ENCODE peak calls at places on chromosomes 11 and 22, in nine cellular contexts. S, U, Y, A, L, D, Q, C and F are unnamed samples.

GRCh38 chr22:47057916-47058585 is 295.6 kb downstream of the TBC1D22A start:
- DNase-seq in S (no peak), U (no peak), Y (no peak), A (no peak), L (no peak), D (no peak), Q (no peak), C (no peak), F (no peak)

GRCh38 chr11:7591992-7592391 is 78.2 kb downstream of the PPFIBP2 start:
- DNase-seq in S (no peak), U (no peak), Y (no peak), A (no peak), L (no peak), D (no peak), Q (no peak), C (no peak), F (no peak)

GRCh38 chr22:46115755-46116490 is 34.4 kb upstream of the PPARA start:
- DNase-seq in S (no peak), U (no peak), Y (no peak), A (no peak), L (no peak), D (no peak), Q (no peak), C (no peak), F (no peak)

GRCh38 chr22:45612451-45612901 is 59.2 kb upstream of the ATXN10 start:
- DNase-seq in S (no peak), U (no peak), Y (no peak), A (peak; percentile 60), L (peak; percentile 6), D (peak; percentile 75), Q (no peak), C (no peak), F (no peak)

GRCh38 chr11:72875736-72876135 is 61.5 kb downstream of the ATG16L2 start:
- DNase-seq in S (no peak), U (no peak), Y (no peak), A (no peak), L (no peak), D (no peak), Q (no peak), C (no peak), F (no peak)

GRCh38 chr11:7677071-7677470 is 3.8 kb upstream of the CYB5R2 start:
- DNase-seq in S (no peak), U (no peak), Y (no peak), A (no peak), L (no peak), D (no peak), Q (no peak), C (no peak), F (no peak)

GRCh38 chr11:27718853-27719574 is 18.8 kb upstream of the BDNF start:
- DNase-seq in S (peak; percentile 70), U (no peak), Y (no peak), A (no peak), L (no peak), D (peak; percentile 61), Q (no peak), C (no peak), F (peak; percentile 62)

GRCh38 chr22:48849963-48850657 is 977.6 kb downstream of the BRD1 start:
- DNase-seq in S (peak; percentile 31), U (no peak), Y (no peak), A (no peak), L (no peak), D (no peak), Q (no peak), C (no peak), F (no peak)

GRCh38 chr11:110184974-110185597 is 91.9 kb downstream of the ZC3H12C start:
- DNase-seq in S (no peak), U (no peak), Y (no peak), A (no peak), L (no peak), D (peak; percentile 93), Q (no peak), C (no peak), F (no peak)

GRCh38 chr11:11534981-11535380 is 86.8 kb downstream of the GALNT18 start:
- DNase-seq in S (peak; percentile 73), U (no peak), Y (no peak), A (no peak), L (no peak), D (no peak), Q (no peak), C (no peak), F (no peak)

GRCh38 chr22:46051646-46052045 is 74.7 kb upstream of the WNT7B start:
- DNase-seq in S (no peak), U (no peak), Y (no peak), A (no peak), L (no peak), D (no peak), Q (no peak), C (no peak), F (no peak)

GRCh38 chr22:28855355-28856094 is 27.8 kb upstream of the ZNRF3 start:
- DNase-seq in S (peak; percentile 60), U (peak; percentile 13), Y (no peak), A (peak; percentile 19), L (no peak), D (peak; percentile 63), Q (no peak), C (peak; percentile 70), F (peak; percentile 60)

GRCh38 chr11:113477321-113477720 is 2.1 kb upstream of the DRD2 start:
- DNase-seq in S (no peak), U (no peak), Y (no peak), A (no peak), L (no peak), D (no peak), Q (no peak), C (no peak), F (no peak)

GRCh38 chr11:75668508-75669297 is at the start of gene MAP6:
- DNase-seq in S (peak; percentile 83), U (no peak), Y (no peak), A (no peak), L (no peak), D (no peak), Q (peak; percentile 37), C (no peak), F (peak; percentile 47)

GRCh38 chr11:126416542-126417090 is 61.1 kb downstream of the ST3GAL4 start:
- DNase-seq in S (peak; percentile 92), U (peak; percentile 43), Y (peak; percentile 8), A (peak; percentile 65), L (peak; percentile 42), D (peak; percentile 56), Q (peak; percentile 55), C (peak; percentile 62), F (no peak)

GRCh38 chr11:3043315-3043871 is 13.8 kb downstream of the CARS1 start:
- DNase-seq in S (no peak), U (no peak), Y (no peak), A (no peak), L (no peak), D (peak; percentile 9), Q (no peak), C (no peak), F (no peak)

GRCh38 chr11:113554531-113554930 is 79.3 kb upstream of the DRD2 start:
- DNase-seq in S (no peak), U (no peak), Y (no peak), A (no peak), L (no peak), D (no peak), Q (no peak), C (peak; percentile 3), F (no peak)

GRCh38 chr11:130042093-130042591 is 27.6 kb upstream of the APLP2 start:
- DNase-seq in S (no peak), U (no peak), Y (no peak), A (no peak), L (no peak), D (peak; percentile 50), Q (no peak), C (peak; percentile 47), F (no peak)

GRCh38 chr11:11037162-11037732 is 179.4 kb upstream of the ZBED5 start:
- DNase-seq in S (no peak), U (no peak), Y (no peak), A (no peak), L (no peak), D (no peak), Q (no peak), C (no peak), F (no peak)

GRCh38 chr22:46041642-46042041 is 64.7 kb upstream of the WNT7B start:
- DNase-seq in S (no peak), U (no peak), Y (no peak), A (no peak), L (no peak), D (no peak), Q (no peak), C (no peak), F (no peak)

GRCh38 chr11:2792376-2793250 is 92.8 kb upstream of the KCNQ1OT1 start:
- DNase-seq in S (no peak), U (no peak), Y (no peak), A (no peak), L (no peak), D (no peak), Q (peak; percentile 14), C (no peak), F (peak; percentile 16)